ENCODE peak calls at places on chromosomes 11 and 22, in eight cellular contexts. One of them, this sample, is unnamed.

GRCh38 chr11:123313261-123313660 is 116.8 kb upstream of the GRAMD1B start:
- DNase-seq in mammary epithelial cell: no peak
- DNase-seq in stimulated activated naive CD4-positive, alpha-beta T cell: no peak
- DNase-seq in LoVo: no peak
- DNase-seq in mucosa of gallbladder: no peak
- DNase-seq in Calu3: no peak
- DNase-seq in activated naive CD8-positive, alpha-beta T cell treated with anti-CD3 and anti-CD28 coated beads, Interleukin-2, amount 50 U/mL, for 24 hours: no peak
- DNase-seq in DMS153: no peak
- DNase-seq in this sample: no peak

GRCh38 chr22:20641198-20641892 is 132.6 kb upstream of the SERPIND1 start:
- DNase-seq in activated naive CD8-positive, alpha-beta T cell treated with anti-CD3 and anti-CD28 coated beads, Interleukin-2, amount 50 U/mL, for 24 hours: no peak
- DNase-seq in mucosa of gallbladder: no peak
- DNase-seq in Calu3: no peak
- DNase-seq in DMS153: no peak
- DNase-seq in mammary epithelial cell: no peak
- DNase-seq in LoVo: no peak
- DNase-seq in stimulated activated naive CD4-positive, alpha-beta T cell: no peak
- DNase-seq in this sample: no peak

GRCh38 chr11:34052608-34053160 is 1.2 kb downstream of the CAPRIN1 start:
- DNase-seq in DMS153: no peak
- DNase-seq in mucosa of gallbladder: peak
- DNase-seq in mammary epithelial cell: peak
- DNase-seq in activated naive CD8-positive, alpha-beta T cell treated with anti-CD3 and anti-CD28 coated beads, Interleukin-2, amount 50 U/mL, for 24 hours: peak
- DNase-seq in Calu3: peak
- DNase-seq in stimulated activated naive CD4-positive, alpha-beta T cell: peak
- DNase-seq in LoVo: no peak
- DNase-seq in this sample: no peak

GRCh38 chr11:68549789-68550484 is 89.4 kb downstream of the PPP6R3 start:
- DNase-seq in mammary epithelial cell: no peak
- DNase-seq in LoVo: no peak
- DNase-seq in activated naive CD8-positive, alpha-beta T cell treated with anti-CD3 and anti-CD28 coated beads, Interleukin-2, amount 50 U/mL, for 24 hours: no peak
- DNase-seq in stimulated activated naive CD4-positive, alpha-beta T cell: no peak
- DNase-seq in DMS153: no peak
- DNase-seq in mucosa of gallbladder: no peak
- DNase-seq in Calu3: no peak
- DNase-seq in this sample: no peak

GRCh38 chr11:75073459-75074190 is 23.1 kb downstream of the OR2AT4 start:
- DNase-seq in stimulated activated naive CD4-positive, alpha-beta T cell: no peak
- DNase-seq in activated naive CD8-positive, alpha-beta T cell treated with anti-CD3 and anti-CD28 coated beads, Interleukin-2, amount 50 U/mL, for 24 hours: no peak
- DNase-seq in LoVo: no peak
- DNase-seq in mucosa of gallbladder: no peak
- DNase-seq in DMS153: no peak
- DNase-seq in Calu3: no peak
- DNase-seq in mammary epithelial cell: no peak
- DNase-seq in this sample: no peak

GRCh38 chr11:102724904-102725515 is at the start of gene MMP8:
- DNase-seq in DMS153: no peak
- DNase-seq in stimulated activated naive CD4-positive, alpha-beta T cell: no peak
- DNase-seq in activated naive CD8-positive, alpha-beta T cell treated with anti-CD3 and anti-CD28 coated beads, Interleukin-2, amount 50 U/mL, for 24 hours: no peak
- DNase-seq in LoVo: no peak
- DNase-seq in mucosa of gallbladder: no peak
- DNase-seq in mammary epithelial cell: peak
- DNase-seq in Calu3: no peak
- DNase-seq in this sample: no peak

GRCh38 chr11:26960265-26960664 is 33.6 kb upstream of the FIBIN start:
- DNase-seq in stimulated activated naive CD4-positive, alpha-beta T cell: no peak
- DNase-seq in Calu3: no peak
- DNase-seq in DMS153: no peak
- DNase-seq in mucosa of gallbladder: no peak
- DNase-seq in activated naive CD8-positive, alpha-beta T cell treated with anti-CD3 and anti-CD28 coated beads, Interleukin-2, amount 50 U/mL, for 24 hours: no peak
- DNase-seq in mammary epithelial cell: peak
- DNase-seq in LoVo: no peak
- DNase-seq in this sample: no peak

GRCh38 chr22:46081036-46081830 is 69.1 kb upstream of the PPARA start:
- DNase-seq in stimulated activated naive CD4-positive, alpha-beta T cell: no peak
- DNase-seq in mucosa of gallbladder: no peak
- DNase-seq in LoVo: no peak
- DNase-seq in mammary epithelial cell: peak
- DNase-seq in activated naive CD8-positive, alpha-beta T cell treated with anti-CD3 and anti-CD28 coated beads, Interleukin-2, amount 50 U/mL, for 24 hours: no peak
- DNase-seq in Calu3: no peak
- DNase-seq in DMS153: no peak
- DNase-seq in this sample: no peak

GRCh38 chr11:69443968-69444364 is 37.5 kb upstream of the LINC01488 start:
- DNase-seq in mucosa of gallbladder: no peak
- DNase-seq in activated naive CD8-positive, alpha-beta T cell treated with anti-CD3 and anti-CD28 coated beads, Interleukin-2, amount 50 U/mL, for 24 hours: no peak
- DNase-seq in Calu3: no peak
- DNase-seq in stimulated activated naive CD4-positive, alpha-beta T cell: no peak
- DNase-seq in mammary epithelial cell: no peak
- DNase-seq in DMS153: no peak
- DNase-seq in LoVo: no peak
- DNase-seq in this sample: no peak

GRCh38 chr11:2762451-2762850 is 62.7 kb upstream of the KCNQ1OT1 start:
- DNase-seq in DMS153: no peak
- DNase-seq in mucosa of gallbladder: peak
- DNase-seq in stimulated activated naive CD4-positive, alpha-beta T cell: no peak
- DNase-seq in mammary epithelial cell: no peak
- DNase-seq in Calu3: no peak
- DNase-seq in activated naive CD8-positive, alpha-beta T cell treated with anti-CD3 and anti-CD28 coated beads, Interleukin-2, amount 50 U/mL, for 24 hours: no peak
- DNase-seq in LoVo: no peak
- DNase-seq in this sample: no peak

GRCh38 chr11:82765466-82766034 is 31.9 kb upstream of the FAM181B start:
- DNase-seq in mammary epithelial cell: no peak
- DNase-seq in stimulated activated naive CD4-positive, alpha-beta T cell: no peak
- DNase-seq in DMS153: peak
- DNase-seq in activated naive CD8-positive, alpha-beta T cell treated with anti-CD3 and anti-CD28 coated beads, Interleukin-2, amount 50 U/mL, for 24 hours: no peak
- DNase-seq in Calu3: no peak
- DNase-seq in mucosa of gallbladder: no peak
- DNase-seq in LoVo: no peak
- DNase-seq in this sample: no peak

GRCh38 chr22:27476318-27476717 is 325.2 kb downstream of the MN1 start:
- DNase-seq in LoVo: no peak
- DNase-seq in mucosa of gallbladder: no peak
- DNase-seq in activated naive CD8-positive, alpha-beta T cell treated with anti-CD3 and anti-CD28 coated beads, Interleukin-2, amount 50 U/mL, for 24 hours: no peak
- DNase-seq in Calu3: no peak
- DNase-seq in mammary epithelial cell: no peak
- DNase-seq in DMS153: no peak
- DNase-seq in stimulated activated naive CD4-positive, alpha-beta T cell: no peak
- DNase-seq in this sample: no peak

This sample was measured in AML-193.